ENCODE peak calls at places on chromosomes 13 and 19, in five cellular contexts. M is DMS153, P is endothelial cell, T is stromal cell of bone marrow, C is HuH-7. I is an unnamed sample.
A peak's percentile ranks its signal among the peaks of the same experiment; 100 is the strongest.

GRCh38 chr13:36986462-36987240 is 12.5 kb downstream of the ALG5 start:
- DNase-seq in M (no peak), P (no peak), T (no peak), C (no peak), I (no peak)

GRCh38 chr19:17855333-17856152 is 4.2 kb upstream of the RPL18A start:
- DNase-seq in M (no peak), P (peak; percentile 95), T (peak; percentile 22), C (peak; percentile 89), I (peak; percentile 81)

GRCh38 chr13:51271528-51272070 is 49.4 kb downstream of the FAM124A start:
- DNase-seq in M (no peak), P (no peak), T (no peak), C (no peak), I (no peak)

GRCh38 chr13:43880451-43880850 is 747 bp downstream of the LACC1 start:
- DNase-seq in M (no peak), P (no peak), T (no peak), C (no peak), I (no peak)

GRCh38 chr13:41916173-41916954 is 44.5 kb downstream of the VWA8 start:
- DNase-seq in M (no peak), P (no peak), T (peak; percentile 68), C (no peak), I (peak; percentile 74)

GRCh38 chr19:2494084-2494446 is 18.1 kb downstream of the GADD45B start:
- DNase-seq in M (no peak), P (no peak), T (no peak), C (no peak), I (no peak)

GRCh38 chr19:57830071-57830602 is at the start of gene ZNF587B:
- DNase-seq in M (no peak), P (peak; percentile 84), T (peak; percentile 40), C (no peak), I (peak; percentile 18)

GRCh38 chr19:14615628-14616027 is 32.7 kb downstream of the CLEC17A start:
- DNase-seq in M (no peak), P (no peak), T (no peak), C (no peak), I (no peak)

GRCh38 chr13:38718374-38718773 is 31.5 kb downstream of the FREM2 start:
- DNase-seq in M (no peak), P (no peak), T (no peak), C (no peak), I (no peak)

GRCh38 chr19:47437500-47437899 is 18.2 kb upstream of the MEIS3 start:
- DNase-seq in M (no peak), P (no peak), T (no peak), C (no peak), I (no peak)

GRCh38 chr13:28401303-28402056 is 93.4 kb downstream of the FLT1 start:
- DNase-seq in M (no peak), P (no peak), T (peak; percentile 29), C (no peak), I (peak; percentile 34)

GRCh38 chr13:104869501-104869900 is 1666.0 kb downstream of the EFNB2 start:
- DNase-seq in M (no peak), P (no peak), T (no peak), C (no peak), I (no peak)

GRCh38 chr13:19089315-19089714 is 92.3 kb downstream of the TUBA3C start:
- DNase-seq in M (no peak), P (no peak), T (no peak), C (no peak), I (no peak)

GRCh38 chr13:33176526-33176925 is 109.0 kb downstream of the STARD13 start:
- DNase-seq in M (no peak), P (no peak), T (no peak), C (no peak), I (no peak)

GRCh38 chr13:32881074-32881791 is 135.0 kb upstream of the KL start:
- DNase-seq in M (no peak), P (no peak), T (peak; percentile 82), C (no peak), I (no peak)

GRCh38 chr13:114017966-114018365 is 44.1 kb upstream of the C13orf46 start:
- DNase-seq in M (no peak), P (no peak), T (no peak), C (no peak), I (no peak)